ENCODE peak calls at places on chromosomes 7 and 10, in six cellular contexts. Y is fibroblast of lung, B is pancreas, F is heart left ventricle, L is fibroblast of the aortic adventitia, C is heart right ventricle. X is an unnamed sample.

GRCh38 chr7:107581387-107582013 is 1.5 kb downstream of the BCAP29 start:
- DNase-seq in Y (peak; percentile 48), B (no peak), F (no peak), L (peak; percentile 61), C (no peak), X (no peak)

GRCh38 chr7:152362128-152362926 is 73.5 kb downstream of the KMT2C start:
- DNase-seq in Y (no peak), B (no peak), F (no peak), L (no peak), C (no peak), X (no peak)

GRCh38 chr10:44995914-44996633 is 4.6 kb upstream of the ZNF22 start:
- DNase-seq in Y (peak; percentile 84), B (peak; percentile 53), F (peak; percentile 76), L (peak; percentile 84), C (peak; percentile 85), X (peak; percentile 91)

GRCh38 chr10:60171436-60172013 is 218.2 kb downstream of the ANK3 start:
- DNase-seq in Y (peak; percentile 27), B (no peak), F (no peak), L (peak; percentile 37), C (no peak), X (no peak)

GRCh38 chr7:128904381-128905197 is 5.9 kb downstream of the KCP start:
- DNase-seq in Y (peak; percentile 66), B (no peak), F (no peak), L (peak; percentile 65), C (no peak), X (no peak)

GRCh38 chr10:110648743-110649651 is 4.9 kb downstream of the RBM20 start:
- DNase-seq in Y (no peak), B (no peak), F (no peak), L (no peak), C (no peak), X (no peak)

GRCh38 chr10:50805981-50806622 is 66.4 kb downstream of the ASAH2B start:
- DNase-seq in Y (no peak), B (no peak), F (no peak), L (no peak), C (no peak), X (no peak)

GRCh38 chr10:33150146-33150545 is 184.3 kb downstream of the NRP1 start:
- DNase-seq in Y (no peak), B (no peak), F (no peak), L (peak; percentile 51), C (no peak), X (no peak)

GRCh38 chr10:70418229-70418628 is 14.3 kb downstream of the EIF4EBP2 start:
- DNase-seq in Y (peak; percentile 83), B (no peak), F (no peak), L (peak; percentile 32), C (no peak), X (no peak)

GRCh38 chr10:113534428-113534827 is 18.4 kb upstream of the HABP2 start:
- DNase-seq in Y (no peak), B (no peak), F (no peak), L (no peak), C (no peak), X (no peak)

GRCh38 chr10:64426745-64427144 is 905.5 kb downstream of the REEP3 start:
- DNase-seq in Y (no peak), B (no peak), F (no peak), L (no peak), C (no peak), X (no peak)

GRCh38 chr10:86803156-86803555 is 46.7 kb downstream of the BMPR1A start:
- DNase-seq in Y (no peak), B (no peak), F (no peak), L (peak; percentile 76), C (no peak), X (no peak)

GRCh38 chr7:38427279-38427955 is 154.0 kb upstream of the TARP start:
- DNase-seq in Y (no peak), B (no peak), F (no peak), L (no peak), C (no peak), X (no peak)

GRCh38 chr10:35369049-35369760 is 32.9 kb downstream of the CCNY start:
- DNase-seq in Y (peak; percentile 19), B (no peak), F (no peak), L (peak; percentile 38), C (no peak), X (no peak)

GRCh38 chr10:103184615-103185014 is 8.5 kb downstream of the NT5C2 start:
- DNase-seq in Y (peak; percentile 40), B (no peak), F (no peak), L (peak; percentile 40), C (no peak), X (no peak)

GRCh38 chr10:86342111-86342863 is 24.3 kb downstream of the GRID1 start:
- DNase-seq in Y (no peak), B (no peak), F (peak; percentile 51), L (no peak), C (no peak), X (no peak)

GRCh38 chr10:49441488-49442476 is 45.9 kb upstream of the DRGX start:
- DNase-seq in Y (no peak), B (no peak), F (no peak), L (no peak), C (no peak), X (no peak)

GRCh38 chr10:5679606-5680005 is 5.0 kb upstream of the TASOR2 start:
- DNase-seq in Y (peak; percentile 15), B (no peak), F (no peak), L (peak; percentile 46), C (no peak), X (no peak)

GRCh38 chr10:78934499-78934898 is 134.3 kb upstream of the ZMIZ1 start:
- DNase-seq in Y (no peak), B (no peak), F (no peak), L (peak; percentile 20), C (no peak), X (no peak)

GRCh38 chr10:92242910-92243671 is 47.8 kb downstream of the CPEB3 start:
- DNase-seq in Y (peak; percentile 69), B (peak; percentile 66), F (no peak), L (peak; percentile 5), C (peak; percentile 67), X (peak; percentile 56)

GRCh38 chr7:101411477-101411954 is 48.8 kb downstream of the COL26A1 start:
- DNase-seq in Y (no peak), B (no peak), F (no peak), L (no peak), C (no peak), X (no peak)

GRCh38 chr10:132213917-132214316 is 27.2 kb downstream of the DPYSL4 start:
- DNase-seq in Y (no peak), B (no peak), F (no peak), L (no peak), C (no peak), X (no peak)

GRCh38 chr10:132162590-132163277 is 24.0 kb upstream of the DPYSL4 start:
- DNase-seq in Y (no peak), B (no peak), F (peak; percentile 76), L (no peak), C (peak; percentile 58), X (no peak)

GRCh38 chr7:154559454-154559853 is 443.5 kb downstream of the PAXIP1 start:
- DNase-seq in Y (no peak), B (no peak), F (no peak), L (no peak), C (no peak), X (no peak)

GRCh38 chr10:102542800-102543418 is 39.1 kb downstream of the SUFU start:
- DNase-seq in Y (peak; percentile 6), B (no peak), F (no peak), L (peak; percentile 50), C (no peak), X (no peak)

GRCh38 chr7:124679826-124680225 is 85.8 kb downstream of the GPR37 start:
- DNase-seq in Y (no peak), B (no peak), F (no peak), L (no peak), C (no peak), X (no peak)

GRCh38 chr10:11401314-11402222 is 209.9 kb downstream of the USP6NL start:
- DNase-seq in Y (no peak), B (no peak), F (no peak), L (no peak), C (no peak), X (peak; percentile 62)

GRCh38 chr10:30992671-30993070 is 39.0 kb downstream of the ZNF438 start:
- DNase-seq in Y (no peak), B (no peak), F (no peak), L (no peak), C (no peak), X (no peak)

GRCh38 chr7:66696774-66697191 is 43.8 kb upstream of the RABGEF1 start:
- DNase-seq in Y (peak; percentile 27), B (no peak), F (no peak), L (peak; percentile 39), C (no peak), X (no peak)

GRCh38 chr7:23700058-23700457 is 10.0 kb upstream of the STK31 start:
- DNase-seq in Y (no peak), B (no peak), F (no peak), L (no peak), C (no peak), X (no peak)
- TF ChIP-seq CTCF in Y (no peak), B (no peak), F (no peak), L (no peak), C (no peak), X (no peak)

DNA sequence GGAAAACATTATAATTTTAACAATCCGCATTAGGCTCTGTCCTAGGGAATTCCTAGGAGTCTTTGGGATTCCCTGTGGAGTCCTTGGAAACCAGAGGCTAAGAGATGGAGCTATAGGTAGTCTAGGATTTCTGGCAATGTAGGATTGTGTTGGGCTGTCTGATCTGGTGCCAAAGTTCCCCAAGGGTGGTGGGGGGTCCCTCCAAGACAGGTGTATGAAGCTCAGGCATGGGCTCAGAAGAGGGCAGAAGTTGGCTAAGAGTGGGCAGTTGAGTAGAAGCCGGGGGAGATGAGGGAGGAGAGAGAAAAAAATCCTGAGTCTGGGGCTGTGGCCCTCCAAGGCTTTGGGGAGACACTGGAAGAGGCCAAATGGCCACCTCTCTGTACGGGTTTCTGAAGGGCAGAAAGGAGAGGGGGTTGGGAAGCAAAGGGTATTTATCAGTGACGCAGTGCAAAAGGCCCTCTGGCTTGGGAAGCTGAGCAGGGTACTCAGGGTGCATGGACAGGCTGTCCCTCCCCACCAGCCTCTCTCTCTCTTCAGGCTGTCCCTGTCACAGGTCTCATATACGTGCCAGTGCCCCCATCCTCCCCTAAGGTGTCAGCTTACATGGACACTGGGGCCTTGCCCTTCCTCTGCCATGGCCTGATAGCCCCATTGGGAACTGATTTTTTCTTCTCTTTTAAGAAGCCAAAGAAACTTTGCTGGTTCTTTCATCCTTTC is 923 bp downstream of the HOXA6 start:
- DNase-seq in Y (no peak), B (no peak), F (no peak), L (no peak), C (no peak), X (peak; percentile 78)
- H3K4me3 ChIP-seq in Y (peak overlapping the region; percentile 31), B (no peak overlapping the region), F (no peak overlapping the region), L (no peak overlapping the region), C (no peak overlapping the region), X (no peak overlapping the region)

GRCh38 chr10:130659528-130659927 is 523.3 kb downstream of the GLRX3 start:
- DNase-seq in Y (no peak), B (no peak), F (no peak), L (no peak), C (no peak), X (no peak)
- TF ChIP-seq CTCF in Y (no peak), B (no peak), F (no peak), L (no peak), C (no peak), X (no peak)

DNA sequence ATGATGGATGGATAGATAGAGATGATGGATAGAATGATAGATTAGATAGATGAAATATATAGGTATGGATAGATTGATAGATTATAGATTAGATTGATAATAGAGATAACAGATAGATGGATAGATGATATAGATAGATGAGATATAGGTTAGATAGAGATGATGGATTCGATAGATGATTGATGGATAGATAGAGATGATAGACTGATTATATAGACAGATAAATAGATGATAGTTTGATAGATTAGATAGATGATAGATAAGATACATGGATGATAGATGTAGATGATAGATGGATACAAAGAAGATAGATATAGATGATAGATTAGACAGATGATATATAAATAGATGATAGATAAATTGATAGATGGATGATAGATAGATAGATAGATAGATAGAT is 448.1 kb downstream of the GALNT17 start:
- DNase-seq in Y (no peak), B (no peak), F (no peak), L (no peak), C (no peak), X (no peak)
- H3K4me3 ChIP-seq in Y (no peak overlapping the region), B (no peak overlapping the region), F (no peak overlapping the region), L (no peak overlapping the region), C (no peak overlapping the region), X (no peak overlapping the region)